ENCODE peak calls at places on chromosome 18, in four cellular contexts. V is Calu3, R is GF-D8, E is mesendoderm. Q is an unnamed sample.

GRCh38 chr18:7272268-7273049 is 41.6 kb downstream of the LRRC30 start:
- DNase-seq in V (peak), R (peak), E (peak), Q (no peak)

GRCh38 chr18:70822167-70822566 is 533.3 kb downstream of the SOCS6 start:
- DNase-seq in R (no peak), E (no peak), V (no peak), Q (no peak)

GRCh38 chr18:75915941-75916640 is 488.6 kb upstream of the SMIM21 start:
- DNase-seq in V (no peak), R (no peak), E (peak), Q (no peak)

GRCh38 chr18:31679133-31679731 is 5.1 kb downstream of the B4GALT6 start:
- DNase-seq in V (no peak), R (no peak), E (no peak), Q (no peak)

GRCh38 chr18:11982981-11983380 is 1.7 kb downstream of the IMPA2 start:
- DNase-seq in E (no peak), R (peak), V (no peak), Q (no peak)

GRCh38 chr18:47893047-47893446 is 37.4 kb downstream of the SMAD2 start:
- DNase-seq in R (no peak), V (no peak), E (no peak), Q (no peak)

GRCh38 chr18:58805482-58806187 is 59.0 kb upstream of the ZNF532 start:
- DNase-seq in V (no peak), R (no peak), E (no peak), Q (no peak)

GRCh38 chr18:62925031-62925688 is 209.8 kb downstream of the PHLPP1 start:
- DNase-seq in V (no peak), E (no peak), R (no peak), Q (no peak)

GRCh38 chr18:28003451-28003850 is 173.5 kb downstream of the CDH2 start:
- DNase-seq in E (no peak), V (no peak), R (no peak), Q (no peak)

GRCh38 chr18:41444943-41445342 is 510.1 kb upstream of the PIK3C3 start:
- DNase-seq in E (no peak), R (no peak), V (no peak), Q (no peak)

GRCh38 chr18:23573948-23574431 is 12.3 kb downstream of the NPC1 start:
- DNase-seq in R (no peak), V (no peak), E (peak), Q (peak)

GRCh38 chr18:78601923-78602322 is 377.7 kb upstream of the SALL3 start:
- DNase-seq in R (no peak), V (no peak), E (no peak), Q (no peak)

Q was measured in immature natural killer cell.